ENCODE peak calls at places on chromosomes 1 and 21, in six cellular contexts. X is HTR-8/SVneo, Q is fibroblast of lung, G is body of pancreas, W is psoas muscle, S is AG08395. B is an unnamed sample.

GRCh38 chr1:35706846-35707245 is 11.8 kb downstream of the C1orf216 start:
- DNase-seq in X (no peak), Q (no peak), G (no peak), W (no peak), S (no peak), B (no peak)

GRCh38 chr1:245380790-245381535 is 226.2 kb downstream of the KIF26B start:
- DNase-seq in X (no peak), Q (peak; percentile 21), G (no peak), W (no peak), S (no peak), B (no peak)

GRCh38 chr1:161307230-161307768 is 2.5 kb downstream of the MPZ start:
- DNase-seq in X (no peak), Q (no peak), G (no peak), W (no peak), S (no peak), B (no peak)

GRCh38 chr21:44898011-44898493 is 22.6 kb downstream of the ITGB2 start:
- DNase-seq in X (no peak), Q (no peak), G (no peak), W (peak; percentile 7), S (no peak), B (no peak)

GRCh38 chr1:22053018-22053860 is 730 bp downstream of the CDC42 start:
- DNase-seq in X (peak; percentile 45), Q (peak; percentile 87), G (peak; percentile 69), W (peak; percentile 70), S (peak; percentile 72), B (peak; percentile 30)

GRCh38 chr1:152497273-152497672 is 13.3 kb upstream of the LCE5A start:
- DNase-seq in X (no peak), Q (no peak), G (no peak), W (no peak), S (no peak), B (no peak)

GRCh38 chr1:171245458-171246064 is 2.7 kb upstream of the FMO1 start:
- DNase-seq in X (no peak), Q (peak; percentile 30), G (peak; percentile 44), W (no peak), S (peak; percentile 70), B (no peak)

GRCh38 chr1:151720190-151720953 is 950 bp upstream of the RIIAD1 start:
- DNase-seq in X (no peak), Q (peak; percentile 4), G (no peak), W (no peak), S (peak; percentile 25), B (no peak)

GRCh38 chr1:20552728-20553571 is 577 bp downstream of the FAM43B start:
- DNase-seq in X (peak; percentile 35), Q (peak; percentile 49), G (no peak), W (peak; percentile 22), S (no peak), B (no peak)

GRCh38 chr1:96723372-96723771 is 1.8 kb downstream of the PTBP2 start:
- DNase-seq in X (no peak), Q (no peak), G (no peak), W (no peak), S (no peak), B (no peak)

GRCh38 chr1:17460265-17460664 is 20.8 kb upstream of the RCC2 start:
- DNase-seq in X (no peak), Q (no peak), G (no peak), W (no peak), S (no peak), B (peak; percentile 58)

GRCh38 chr1:234212764-234213406 is 160.4 kb upstream of the COA6 start:
- DNase-seq in X (peak; percentile 55), Q (peak; percentile 55), G (peak; percentile 71), W (no peak), S (no peak), B (no peak)

GRCh38 chr21:37266515-37267221 is 466 bp downstream of the VPS26C start:
- DNase-seq in X (peak; percentile 13), Q (peak; percentile 38), G (peak; percentile 54), W (peak; percentile 44), S (no peak), B (no peak)

GRCh38 chr1:153443486-153443885 is 17.0 kb downstream of the S100A7 start:
- DNase-seq in X (no peak), Q (no peak), G (no peak), W (no peak), S (no peak), B (no peak)

GRCh38 chr1:178458203-178458602 is 38.6 kb downstream of the CLEC20A start:
- DNase-seq in X (no peak), Q (no peak), G (no peak), W (no peak), S (no peak), B (no peak)

GRCh38 chr1:23370270-23370743 is 671 bp upstream of the ZNF436 start:
- DNase-seq in X (no peak), Q (peak; percentile 63), G (no peak), W (no peak), S (no peak), B (no peak)

GRCh38 chr21:36902793-36903192 is 63.7 kb downstream of the HLCS start:
- DNase-seq in X (peak; percentile 24), Q (peak; percentile 60), G (no peak), W (no peak), S (peak; percentile 20), B (no peak)

GRCh38 chr21:45322231-45322959 is 34.7 kb upstream of the POFUT2 start:
- DNase-seq in X (no peak), Q (no peak), G (peak; percentile 8), W (no peak), S (no peak), B (no peak)

GRCh38 chr1:177209357-177209756 is 38.6 kb downstream of the BRINP2 start:
- DNase-seq in X (peak; percentile 53), Q (peak; percentile 100), G (peak; percentile 57), W (peak; percentile 75), S (peak; percentile 97), B (peak; percentile 21)

GRCh38 chr21:33660406-33660805 is 18.1 kb downstream of the ITSN1 start:
- DNase-seq in X (no peak), Q (peak; percentile 64), G (no peak), W (no peak), S (peak; percentile 14), B (no peak)

GRCh38 chr21:40602105-40602504 is 244.9 kb downstream of the DSCAM start:
- DNase-seq in X (no peak), Q (no peak), G (no peak), W (peak; percentile 16), S (no peak), B (no peak)

GRCh38 chr1:89719502-89720306 is 86.8 kb downstream of the LRRC8C start:
- DNase-seq in X (no peak), Q (peak; percentile 48), G (no peak), W (no peak), S (no peak), B (no peak)

GRCh38 chr1:46539968-46540367 is 11.5 kb downstream of the KNCN start:
- DNase-seq in X (no peak), Q (peak; percentile 83), G (no peak), W (no peak), S (peak; percentile 90), B (peak; percentile 97)

GRCh38 chr1:152185544-152186391 is 26.7 kb upstream of the RPTN start:
- DNase-seq in X (peak; percentile 45), Q (peak; percentile 61), G (peak; percentile 58), W (no peak), S (peak; percentile 68), B (peak; percentile 30)

GRCh38 chr1:222394224-222394623 is 153.7 kb downstream of the HHIPL2 start:
- DNase-seq in X (no peak), Q (no peak), G (no peak), W (no peak), S (no peak), B (no peak)

GRCh38 chr21:35044770-35045538 is 4.1 kb downstream of the RUNX1 start:
- DNase-seq in X (no peak), Q (no peak), G (no peak), W (no peak), S (no peak), B (no peak)

GRCh38 chr1:187631381-187631675 is 802.6 kb downstream of the PLA2G4A start:
- DNase-seq in X (no peak), Q (no peak), G (no peak), W (no peak), S (no peak), B (no peak)